ENCODE peak calls at places on chromosome 5, in eight cellular contexts. B, K, P, E, I, D, Q and U are unnamed samples.
A peak's percentile ranks its signal among the peaks of the same experiment; 100 is the strongest.

GRCh38 chr5:141947366-141947765 is 10.6 kb downstream of the PCDH12 start:
- DNase-seq in B (no peak), K (no peak), P (no peak), E (no peak), I (no peak), D (no peak), Q (no peak), U (no peak)

GRCh38 chr5:107088907-107089306 is 581.8 kb downstream of the EFNA5 start:
- DNase-seq in B (no peak), K (no peak), P (no peak), E (no peak), I (no peak), D (no peak), Q (no peak), U (no peak)

GRCh38 chr5:179287631-179288030 is 57.6 kb downstream of the ADAMTS2 start:
- DNase-seq in B (no peak), K (no peak), P (no peak), E (no peak), I (no peak), D (no peak), Q (peak; percentile 21), U (peak; percentile 45)

GRCh38 chr5:162683280-162683679 is 615.7 kb downstream of the GABRG2 start:
- DNase-seq in B (no peak), K (no peak), P (no peak), E (no peak), I (no peak), D (no peak), Q (no peak), U (no peak)

GRCh38 chr5:114362977-114363721 is 1.3 kb downstream of the KCNN2 start:
- DNase-seq in B (no peak), K (peak; percentile 9), P (no peak), E (no peak), I (no peak), D (no peak), Q (no peak), U (peak; percentile 67)

GRCh38 chr5:31270396-31270795 is 76.9 kb downstream of the CDH6 start:
- DNase-seq in B (peak; percentile 10), K (no peak), P (peak; percentile 32), E (no peak), I (no peak), D (no peak), Q (no peak), U (no peak)

GRCh38 chr5:35777358-35778087 is 79.2 kb upstream of the IL7R start:
- DNase-seq in B (peak; percentile 81), K (peak; percentile 45), P (peak; percentile 43), E (peak; percentile 60), I (peak; percentile 47), D (peak; percentile 68), Q (peak; percentile 68), U (no peak)

GRCh38 chr5:1747079-1747802 is 52.4 kb downstream of the MRPL36 start:
- DNase-seq in B (no peak), K (no peak), P (no peak), E (no peak), I (no peak), D (peak; percentile 6), Q (no peak), U (peak; percentile 63)

GRCh38 chr5:170363671-170364070 is 25.5 kb downstream of the KCNMB1 start:
- DNase-seq in B (peak; percentile 39), K (no peak), P (no peak), E (no peak), I (no peak), D (no peak), Q (no peak), U (no peak)

GRCh38 chr5:137622850-137623249 is 113.0 kb downstream of the KLHL3 start:
- DNase-seq in B (peak; percentile 96), K (no peak), P (no peak), E (no peak), I (peak; percentile 64), D (no peak), Q (no peak), U (peak; percentile 93)

GRCh38 chr5:147844846-147845245 is 13.4 kb upstream of the SPINK1 start:
- DNase-seq in B (no peak), K (no peak), P (no peak), E (no peak), I (no peak), D (no peak), Q (no peak), U (no peak)

GRCh38 chr5:123223906-123224305 is 134.9 kb downstream of the PRDM6 start:
- DNase-seq in B (no peak), K (no peak), P (no peak), E (no peak), I (no peak), D (no peak), Q (no peak), U (no peak)

GRCh38 chr5:108379722-108380530 is 2.0 kb downstream of the FBXL17 start:
- DNase-seq in B (peak; percentile 4), K (peak; percentile 9), P (no peak), E (no peak), I (no peak), D (no peak), Q (no peak), U (no peak)

GRCh38 chr5:3741372-3741770 is 145.7 kb downstream of the IRX1 start:
- DNase-seq in B (no peak), K (no peak), P (no peak), E (no peak), I (no peak), D (no peak), Q (no peak), U (no peak)

GRCh38 chr5:90390933-90391332 is 18.6 kb downstream of the CETN3 start:
- DNase-seq in B (no peak), K (peak; percentile 15), P (no peak), E (no peak), I (no peak), D (no peak), Q (no peak), U (no peak)

GRCh38 chr5:97547414-97547813 is 364.4 kb upstream of the RIOK2 start:
- DNase-seq in B (no peak), K (no peak), P (no peak), E (no peak), I (no peak), D (no peak), Q (no peak), U (no peak)

GRCh38 chr5:135140805-135141204 is 106.8 kb upstream of the PITX1 start:
- DNase-seq in B (peak; percentile 34), K (peak; percentile 81), P (no peak), E (no peak), I (peak; percentile 76), D (no peak), Q (no peak), U (peak; percentile 79)

GRCh38 chr5:73792687-73793320 is 166.8 kb downstream of the ARHGEF28 start:
- DNase-seq in B (peak; percentile 82), K (peak; percentile 72), P (peak; percentile 63), E (peak; percentile 44), I (peak; percentile 72), D (peak; percentile 83), Q (peak; percentile 81), U (peak; percentile 76)

GRCh38 chr5:40798856-40799210 is 659 bp upstream of the PRKAA1 start:
- DNase-seq in B (no peak), K (no peak), P (no peak), E (no peak), I (no peak), D (no peak), Q (no peak), U (no peak)

GRCh38 chr5:133825631-133826289 is 142.7 kb downstream of the C5orf15 start:
- DNase-seq in B (no peak), K (no peak), P (no peak), E (no peak), I (no peak), D (no peak), Q (no peak), U (no peak)

GRCh38 chr5:172505840-172506638 is 51.7 kb upstream of the SH3PXD2B start:
- DNase-seq in B (no peak), K (peak; percentile 4), P (no peak), E (no peak), I (no peak), D (no peak), Q (peak; percentile 18), U (peak; percentile 40)

GRCh38 chr5:172648008-172648359 is 6.9 kb downstream of the NEURL1B start:
- DNase-seq in B (no peak), K (no peak), P (peak; percentile 29), E (no peak), I (peak; percentile 52), D (no peak), Q (no peak), U (peak; percentile 51)

GRCh38 chr5:147487031-147487750 is 22.7 kb downstream of the DPYSL3 start:
- DNase-seq in B (no peak), K (no peak), P (peak; percentile 18), E (no peak), I (no peak), D (no peak), Q (no peak), U (no peak)

GRCh38 chr5:142797420-142797819 is 27.2 kb downstream of the ARHGAP26 start:
- DNase-seq in B (no peak), K (no peak), P (no peak), E (no peak), I (no peak), D (no peak), Q (no peak), U (no peak)

GRCh38 chr5:103315455-103315854 is 56.9 kb downstream of the MACIR start:
- DNase-seq in B (no peak), K (no peak), P (no peak), E (no peak), I (no peak), D (no peak), Q (no peak), U (no peak)

GRCh38 chr5:1325870-1326546 is 18.9 kb downstream of the CLPTM1L start:
- DNase-seq in B (no peak), K (peak; percentile 53), P (no peak), E (no peak), I (peak; percentile 38), D (no peak), Q (no peak), U (peak; percentile 37)

GRCh38 chr5:58453326-58453725 is 6.6 kb downstream of the PLK2 start:
- DNase-seq in B (no peak), K (no peak), P (no peak), E (no peak), I (no peak), D (no peak), Q (no peak), U (no peak)

GRCh38 chr5:81425569-81425968 is 31.6 kb upstream of the ACOT12 start:
- DNase-seq in B (no peak), K (peak; percentile 34), P (peak; percentile 30), E (no peak), I (peak; percentile 2), D (no peak), Q (no peak), U (no peak)

GRCh38 chr5:133919148-133920136 is 49.0 kb downstream of the C5orf15 start:
- DNase-seq in B (no peak), K (no peak), P (no peak), E (no peak), I (no peak), D (no peak), Q (no peak), U (no peak)